ENCODE peak calls at places on chromosomes 4 and X, in four cellular contexts. Y, C, N and T are unnamed samples.

GRCh38 chr4:174681723-174682300 is 147.2 kb downstream of the GLRA3 start:
- DNase-seq in C (no peak), N (no peak), Y (peak), T (peak)

GRCh38 chr4:177446571-177446970 is 4.3 kb upstream of the AGA start:
- DNase-seq in N (no peak), C (no peak), Y (no peak), T (no peak)

GRCh38 chr4:2886622-2887021 is 43.0 kb downstream of the ADD1 start:
- DNase-seq in Y (no peak), C (no peak), N (no peak), T (no peak)

GRCh38 chrX:119189586-119189985 is 46.5 kb upstream of the PGRMC1 start:
- DNase-seq in Y (no peak), C (no peak), N (no peak), T (no peak)

GRCh38 chr4:81754169-81754568 is 282.5 kb upstream of the RASGEF1B start:
- DNase-seq in N (no peak), Y (peak), C (no peak), T (peak)

GRCh38 chr4:113256946-113257345 is 207.5 kb downstream of the ANK2 start:
- DNase-seq in Y (no peak), N (no peak), C (peak), T (peak)

GRCh38 chrX:5314148-5314547 is 914.5 kb downstream of the NLGN4X start:
- DNase-seq in C (no peak), Y (no peak), N (no peak), T (no peak)

GRCh38 chr4:32826169-32826568 is 2106.0 kb downstream of the PCDH7 start:
- DNase-seq in Y (no peak), N (no peak), C (no peak), T (no peak)

GRCh38 chr4:179097741-179098140 is 1655.5 kb upstream of the AGA start:
- DNase-seq in N (peak), C (no peak), Y (no peak), T (no peak)

GRCh38 chrX:129958814-129959492 is 23.5 kb upstream of the BCORL1 start:
- DNase-seq in Y (no peak), N (no peak), C (no peak), T (peak)

GRCh38 chr4:19508442-19508841 is 743.3 kb upstream of the SLIT2 start:
- DNase-seq in Y (peak), N (no peak), C (no peak), T (peak)

GRCh38 chrX:95703696-95704095 is 980.9 kb upstream of the DIAPH2 start:
- DNase-seq in N (no peak), Y (no peak), C (peak), T (peak)

GRCh38 chr4:3208826-3209225 is 40.1 kb upstream of the MSANTD1 start:
- DNase-seq in C (no peak), Y (no peak), N (no peak), T (no peak)

GRCh38 chr4:105599475-105599874 is 47.1 kb downstream of the ARHGEF38 start:
- DNase-seq in C (no peak), Y (no peak), N (no peak), T (no peak)

GRCh38 chr4:183960021-183960420 is 54.9 kb downstream of the STOX2 start:
- DNase-seq in N (peak), C (no peak), Y (peak), T (peak)

GRCh38 chrX:111568356-111568755 is 56.9 kb downstream of the SERTM2 start:
- DNase-seq in N (no peak), C (no peak), Y (peak), T (peak)

GRCh38 chr4:158182736-158183135 is 9.9 kb upstream of the GASK1B start:
- DNase-seq in Y (no peak), C (no peak), N (peak), T (no peak)

GRCh38 chrX:140917354-140918115 is 84.9 kb upstream of the SPANXB1 start:
- DNase-seq in N (no peak), C (no peak), Y (peak), T (no peak)

GRCh38 chr4:43766648-43767047 is 682.0 kb downstream of the KCTD8 start:
- DNase-seq in N (no peak), C (no peak), Y (no peak), T (no peak)

GRCh38 chrX:97563531-97564133 is 679.9 kb downstream of the RPA4 start:
- DNase-seq in Y (peak), N (peak), C (peak), T (peak)